ENCODE peak calls at places on chromosomes 5 and 9, in eight cellular contexts. One of them, this sample, is unnamed.

GRCh38 chr5:151638619-151639018 is 47.5 kb upstream of the FAT2 start:
- DNase-seq in IMR-90: no peak
- DNase-seq in stomach: no peak
- DNase-seq in lower leg skin: no peak
- DNase-seq in transverse colon: no peak
- DNase-seq in adrenal gland: no peak
- DNase-seq in right lobe of liver: no peak
- DNase-seq in gastrocnemius medialis: no peak
- DNase-seq in this sample: no peak

GRCh38 chr9:137435980-137436760 is 5.0 kb downstream of the ENTPD8 start:
- DNase-seq in IMR-90: peak
- DNase-seq in stomach: peak
- DNase-seq in lower leg skin: no peak
- DNase-seq in transverse colon: peak
- DNase-seq in adrenal gland: peak
- DNase-seq in right lobe of liver: peak
- DNase-seq in gastrocnemius medialis: no peak
- DNase-seq in this sample: peak

GRCh38 chr5:124888050-124888506 is 141.6 kb upstream of the ZNF608 start:
- DNase-seq in IMR-90: no peak
- DNase-seq in stomach: no peak
- DNase-seq in lower leg skin: no peak
- DNase-seq in transverse colon: no peak
- DNase-seq in adrenal gland: no peak
- DNase-seq in right lobe of liver: no peak
- DNase-seq in gastrocnemius medialis: no peak
- DNase-seq in this sample: no peak

GRCh38 chr9:109307380-109308240 is 13.2 kb downstream of the EPB41L4B start:
- DNase-seq in IMR-90: no peak
- DNase-seq in stomach: peak
- DNase-seq in lower leg skin: no peak
- DNase-seq in transverse colon: peak
- DNase-seq in adrenal gland: no peak
- DNase-seq in right lobe of liver: peak
- DNase-seq in gastrocnemius medialis: no peak
- DNase-seq in this sample: no peak

GRCh38 chr9:134494905-134495304 is 146.7 kb upstream of the COL5A1 start:
- DNase-seq in IMR-90: no peak
- DNase-seq in stomach: no peak
- DNase-seq in lower leg skin: no peak
- DNase-seq in transverse colon: peak
- DNase-seq in adrenal gland: no peak
- DNase-seq in right lobe of liver: no peak
- DNase-seq in gastrocnemius medialis: no peak
- DNase-seq in this sample: no peak

GRCh38 chr5:168670881-168671575 is 91.9 kb upstream of the PANK3 start:
- DNase-seq in IMR-90: no peak
- DNase-seq in stomach: no peak
- DNase-seq in lower leg skin: no peak
- DNase-seq in transverse colon: no peak
- DNase-seq in adrenal gland: no peak
- DNase-seq in right lobe of liver: no peak
- DNase-seq in gastrocnemius medialis: no peak
- DNase-seq in this sample: no peak

GRCh38 chr5:143078321-143078720 is 308.1 kb downstream of the ARHGAP26 start:
- DNase-seq in IMR-90: no peak
- DNase-seq in stomach: no peak
- DNase-seq in lower leg skin: no peak
- DNase-seq in transverse colon: no peak
- DNase-seq in adrenal gland: no peak
- DNase-seq in right lobe of liver: no peak
- DNase-seq in gastrocnemius medialis: no peak
- DNase-seq in this sample: no peak

GRCh38 chr5:5360878-5361520 is 61.5 kb upstream of the ICE1 start:
- DNase-seq in IMR-90: no peak
- DNase-seq in stomach: no peak
- DNase-seq in lower leg skin: no peak
- DNase-seq in transverse colon: no peak
- DNase-seq in adrenal gland: no peak
- DNase-seq in right lobe of liver: peak
- DNase-seq in gastrocnemius medialis: no peak
- DNase-seq in this sample: no peak

GRCh38 chr5:14675309-14675708 is 10.8 kb downstream of the OTULIN start:
- DNase-seq in IMR-90: no peak
- DNase-seq in stomach: no peak
- DNase-seq in lower leg skin: no peak
- DNase-seq in transverse colon: no peak
- DNase-seq in adrenal gland: no peak
- DNase-seq in right lobe of liver: no peak
- DNase-seq in gastrocnemius medialis: no peak
- DNase-seq in this sample: no peak

GRCh38 chr5:138241688-138242547 is 28.8 kb upstream of the CDC23 start:
- DNase-seq in IMR-90: no peak
- DNase-seq in stomach: peak
- DNase-seq in lower leg skin: no peak
- DNase-seq in transverse colon: no peak
- DNase-seq in adrenal gland: no peak
- DNase-seq in right lobe of liver: peak
- DNase-seq in gastrocnemius medialis: no peak
- DNase-seq in this sample: no peak

GRCh38 chr5:68423154-68423811 is 207.7 kb downstream of the PIK3R1 start:
- DNase-seq in IMR-90: no peak
- DNase-seq in stomach: no peak
- DNase-seq in lower leg skin: no peak
- DNase-seq in transverse colon: no peak
- DNase-seq in adrenal gland: no peak
- DNase-seq in right lobe of liver: no peak
- DNase-seq in gastrocnemius medialis: no peak
- DNase-seq in this sample: no peak

GRCh38 chr5:142747034-142747433 is 23.1 kb upstream of the ARHGAP26 start:
- DNase-seq in IMR-90: peak
- DNase-seq in stomach: no peak
- DNase-seq in lower leg skin: no peak
- DNase-seq in transverse colon: no peak
- DNase-seq in adrenal gland: no peak
- DNase-seq in right lobe of liver: no peak
- DNase-seq in gastrocnemius medialis: no peak
- DNase-seq in this sample: no peak

GRCh38 chr5:38556115-38556598 is 289 bp downstream of the LIFR start:
- DNase-seq in IMR-90: no peak
- DNase-seq in stomach: no peak
- DNase-seq in lower leg skin: no peak
- DNase-seq in transverse colon: no peak
- DNase-seq in adrenal gland: peak
- DNase-seq in right lobe of liver: peak
- DNase-seq in gastrocnemius medialis: no peak
- DNase-seq in this sample: no peak

GRCh38 chr5:67648201-67648671 is 451.6 kb upstream of the CD180 start:
- DNase-seq in IMR-90: no peak
- DNase-seq in stomach: peak
- DNase-seq in lower leg skin: peak
- DNase-seq in transverse colon: peak
- DNase-seq in adrenal gland: peak
- DNase-seq in right lobe of liver: no peak
- DNase-seq in gastrocnemius medialis: peak
- DNase-seq in this sample: peak

GRCh38 chr9:72526901-72527800 is 5.7 kb downstream of the TMC1 start:
- DNase-seq in IMR-90: peak
- DNase-seq in stomach: peak
- DNase-seq in lower leg skin: peak
- DNase-seq in transverse colon: peak
- DNase-seq in adrenal gland: peak
- DNase-seq in right lobe of liver: peak
- DNase-seq in gastrocnemius medialis: peak
- DNase-seq in this sample: peak
- TF ChIP-seq POLR2A in IMR-90: peak
- TF ChIP-seq POLR2A in stomach: no peak
- TF ChIP-seq POLR2A in lower leg skin: no peak
- TF ChIP-seq POLR2A in transverse colon: peak
- TF ChIP-seq POLR2A in adrenal gland: no peak
- TF ChIP-seq POLR2A in right lobe of liver: no peak
- TF ChIP-seq POLR2A in gastrocnemius medialis: peak
- TF ChIP-seq POLR2A in this sample: peak

GRCh38 chr9:70419546-70420266 is 5.2 kb upstream of the KLF9 start:
- DNase-seq in IMR-90: peak
- DNase-seq in stomach: peak
- DNase-seq in lower leg skin: peak
- DNase-seq in transverse colon: peak
- DNase-seq in adrenal gland: peak
- DNase-seq in right lobe of liver: peak
- DNase-seq in gastrocnemius medialis: peak
- DNase-seq in this sample: peak

GRCh38 chr9:70421020-70421271 is 6.5 kb upstream of the KLF9 start:
- DNase-seq in IMR-90: no peak
- DNase-seq in stomach: no peak
- DNase-seq in lower leg skin: no peak
- DNase-seq in transverse colon: no peak
- DNase-seq in adrenal gland: no peak
- DNase-seq in right lobe of liver: no peak
- DNase-seq in gastrocnemius medialis: no peak
- DNase-seq in this sample: no peak

GRCh38 chr9:70418822-70419545 is 4.5 kb upstream of the KLF9 start:
- DNase-seq in IMR-90: peak
- DNase-seq in stomach: peak
- DNase-seq in lower leg skin: peak
- DNase-seq in transverse colon: peak
- DNase-seq in adrenal gland: peak
- DNase-seq in right lobe of liver: peak
- DNase-seq in gastrocnemius medialis: peak
- DNase-seq in this sample: peak

GRCh38 chr9:70421272-70422180 is 7.1 kb upstream of the KLF9 start:
- DNase-seq in IMR-90: peak
- DNase-seq in stomach: no peak
- DNase-seq in lower leg skin: peak
- DNase-seq in transverse colon: no peak
- DNase-seq in adrenal gland: no peak
- DNase-seq in right lobe of liver: no peak
- DNase-seq in gastrocnemius medialis: no peak
- DNase-seq in this sample: peak

DNA sequence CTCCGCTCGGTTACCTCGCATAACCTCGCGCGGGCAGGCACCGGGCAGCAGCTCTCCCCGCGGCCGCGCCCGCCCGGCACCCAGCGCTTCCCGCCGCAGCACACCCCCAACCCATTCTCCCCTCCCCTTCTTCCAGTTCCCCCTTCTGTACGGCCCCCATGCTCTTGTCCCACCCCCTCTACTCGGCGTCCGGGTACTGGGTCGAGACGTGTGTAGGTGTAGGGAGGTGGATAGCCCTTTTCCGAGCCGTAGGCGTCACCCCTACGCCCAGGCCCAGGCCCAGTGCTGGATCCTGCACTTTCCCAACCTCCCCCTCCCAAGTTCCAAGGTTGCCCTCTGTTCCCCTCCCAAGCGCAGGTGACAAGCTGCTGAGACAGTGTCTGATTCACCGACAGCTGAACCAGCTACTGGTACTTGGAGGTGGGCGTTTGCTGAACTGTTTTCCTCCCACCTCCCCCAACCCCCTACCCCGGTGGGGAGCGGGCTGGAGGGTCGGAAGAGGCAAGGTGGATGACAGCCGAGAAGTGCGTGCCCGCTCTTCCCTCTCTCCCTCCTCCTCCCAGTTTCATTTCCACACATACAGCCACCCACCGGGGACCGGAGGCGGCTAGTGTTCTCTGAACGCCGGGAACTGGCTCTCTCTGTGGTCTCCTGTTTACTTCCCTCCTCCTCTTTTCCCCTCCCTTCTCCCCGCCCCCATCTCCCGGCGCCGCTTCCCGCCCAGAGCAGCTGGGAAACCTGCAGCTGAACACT is 6.0 kb upstream of the KLF9 start:
- DNase-seq in IMR-90: peak
- DNase-seq in stomach: peak
- DNase-seq in lower leg skin: peak
- DNase-seq in transverse colon: peak
- DNase-seq in adrenal gland: peak
- DNase-seq in right lobe of liver: peak
- DNase-seq in gastrocnemius medialis: peak
- DNase-seq in this sample: peak
- TF ChIP-seq POLR2A in IMR-90: peak
- TF ChIP-seq POLR2A in stomach: peak
- TF ChIP-seq POLR2A in lower leg skin: peak
- TF ChIP-seq POLR2A in transverse colon: peak
- TF ChIP-seq POLR2A in adrenal gland: no peak
- TF ChIP-seq POLR2A in right lobe of liver: peak
- TF ChIP-seq POLR2A in gastrocnemius medialis: no peak
- TF ChIP-seq POLR2A in this sample: peak

GRCh38 chr5:132258102-132259060 is 885 bp downstream of the PDLIM4 start:
- DNase-seq in IMR-90: peak
- DNase-seq in stomach: no peak
- DNase-seq in lower leg skin: no peak
- DNase-seq in transverse colon: peak
- DNase-seq in adrenal gland: peak
- DNase-seq in right lobe of liver: no peak
- DNase-seq in gastrocnemius medialis: no peak
- DNase-seq in this sample: peak

GRCh38 chr5:132259061-132259851 is 1.8 kb downstream of the PDLIM4 start:
- DNase-seq in IMR-90: peak
- DNase-seq in stomach: peak
- DNase-seq in lower leg skin: no peak
- DNase-seq in transverse colon: peak
- DNase-seq in adrenal gland: peak
- DNase-seq in right lobe of liver: no peak
- DNase-seq in gastrocnemius medialis: no peak
- DNase-seq in this sample: peak

GRCh38 chr5:132261881-132262845 is 4.7 kb downstream of the PDLIM4 start:
- DNase-seq in IMR-90: no peak
- DNase-seq in stomach: no peak
- DNase-seq in lower leg skin: peak
- DNase-seq in transverse colon: peak
- DNase-seq in adrenal gland: peak
- DNase-seq in right lobe of liver: no peak
- DNase-seq in gastrocnemius medialis: no peak
- DNase-seq in this sample: no peak

GRCh38 chr5:132260714-132261615 is 3.5 kb downstream of the PDLIM4 start:
- DNase-seq in IMR-90: peak
- DNase-seq in stomach: peak
- DNase-seq in lower leg skin: no peak
- DNase-seq in transverse colon: peak
- DNase-seq in adrenal gland: peak
- DNase-seq in right lobe of liver: peak
- DNase-seq in gastrocnemius medialis: no peak
- DNase-seq in this sample: peak

DNA sequence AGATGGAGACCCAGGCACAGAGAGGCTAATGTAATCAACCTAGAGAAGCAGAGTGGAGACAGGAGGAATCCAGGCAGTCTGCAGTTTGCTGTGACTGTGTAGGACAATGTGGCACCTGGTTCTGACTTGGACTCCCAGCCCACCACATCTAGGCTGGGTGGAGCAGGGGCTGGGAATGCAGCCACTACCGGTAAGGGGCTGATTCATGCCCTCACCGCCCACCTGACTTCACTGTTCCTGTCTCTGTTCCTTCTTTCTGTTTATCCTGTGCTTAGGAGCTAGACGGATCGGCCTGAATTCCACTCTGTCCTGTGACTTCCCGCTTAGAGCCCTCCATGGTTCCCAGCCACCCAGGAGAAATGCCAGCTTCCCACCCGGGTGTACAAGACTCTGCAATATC is 2.6 kb downstream of the PDLIM4 start:
- DNase-seq in IMR-90: peak
- DNase-seq in stomach: no peak
- DNase-seq in lower leg skin: no peak
- DNase-seq in transverse colon: no peak
- DNase-seq in adrenal gland: peak
- DNase-seq in right lobe of liver: no peak
- DNase-seq in gastrocnemius medialis: no peak
- DNase-seq in this sample: no peak
- TF ChIP-seq POLR2A in IMR-90: peak
- TF ChIP-seq POLR2A in stomach: no peak
- TF ChIP-seq POLR2A in lower leg skin: no peak
- TF ChIP-seq POLR2A in transverse colon: no peak
- TF ChIP-seq POLR2A in adrenal gland: no peak
- TF ChIP-seq POLR2A in right lobe of liver: no peak
- TF ChIP-seq POLR2A in gastrocnemius medialis: no peak
- TF ChIP-seq POLR2A in this sample: no peak

GRCh38 chr5:1111727-1112289 is at the start of gene SLC12A7:
- DNase-seq in IMR-90: no peak
- DNase-seq in stomach: peak
- DNase-seq in lower leg skin: no peak
- DNase-seq in transverse colon: peak
- DNase-seq in adrenal gland: peak
- DNase-seq in right lobe of liver: peak
- DNase-seq in gastrocnemius medialis: no peak
- DNase-seq in this sample: no peak
- TF ChIP-seq POLR2A in IMR-90: peak
- TF ChIP-seq POLR2A in stomach: no peak
- TF ChIP-seq POLR2A in lower leg skin: peak
- TF ChIP-seq POLR2A in transverse colon: peak
- TF ChIP-seq POLR2A in adrenal gland: peak
- TF ChIP-seq POLR2A in right lobe of liver: peak
- TF ChIP-seq POLR2A in gastrocnemius medialis: peak
- TF ChIP-seq POLR2A in this sample: peak